ENCODE peak calls at places on chromosomes 7 and 10, in four cellular contexts. J, Z, K and M are unnamed samples. For H3K4me1, the result is how much of the 10 kb centered on the place peaks cover.

GRCh38 chr7:150435047-150435389 is 15.4 kb upstream of the GIMAP8 start:
- DNase-seq in K (no peak), J (no peak), Z (no peak), M (no peak)

GRCh38 chr7:12210179-12211053 is 678 bp upstream of the TMEM106B start:
- DNase-seq in K (no peak), J (peak), Z (peak), M (no peak)

GRCh38 chr7:129363-130221 is 62.8 kb upstream of the FAM20C start:
- DNase-seq in Z (peak), K (no peak), J (peak), M (peak)

GRCh38 chr10:74194999-74195398 is 44.0 kb downstream of the ADK start:
- DNase-seq in Z (no peak), K (no peak), J (no peak), M (no peak)

GRCh38 chr7:119681336-119681735 is 591.6 kb upstream of the KCND2 start:
- DNase-seq in J (no peak), K (no peak), Z (no peak), M (no peak)

GRCh38 chr10:120460776-120461175 is 3.7 kb downstream of the PLPP4 start:
- DNase-seq in K (no peak), Z (no peak), J (peak), M (no peak)

GRCh38 chr7:42244828-42245227 is 7.8 kb upstream of the GLI3 start:
- DNase-seq in K (no peak), Z (no peak), J (no peak), M (no peak)

GRCh38 chr10:127398140-127398966 is 150.8 kb upstream of the NPS start:
- DNase-seq in K (no peak), Z (no peak), J (no peak), M (no peak)

GRCh38 chr7:3916146-3916545 is 615.1 kb downstream of the SDK1 start:
- DNase-seq in Z (no peak), K (no peak), J (no peak), M (no peak)

GRCh38 chr10:70480254-70480861 is 1.8 kb downstream of the PALD1 start:
- DNase-seq in J (no peak), Z (no peak), K (no peak), M (no peak)

GRCh38 chr10:71788954-71789353 is 15.6 kb upstream of the VSIR start:
- DNase-seq in K (no peak), J (no peak), Z (no peak), M (no peak)

GRCh38 chr10:615583-616152 is 73.8 kb downstream of the DIP2C start:
- DNase-seq in Z (no peak), J (no peak), K (no peak), M (no peak)

GRCh38 chr7:31027161-31027965 is 24.7 kb upstream of the ADCYAP1R1 start:
- DNase-seq in K (no peak), Z (no peak), J (peak), M (peak)

GRCh38 chr7:93707249-93707648 is 132.7 kb upstream of the CALCR start:
- DNase-seq in K (no peak), Z (no peak), J (no peak), M (no peak)

GRCh38 chr7:146090023-146090645 is 26.5 kb upstream of the CNTNAP2 start:
- DNase-seq in Z (no peak), K (no peak), J (peak), M (no peak)

GRCh38 chr10:70233939-70234300 is 691 bp upstream of the PPA1 start:
- DNase-seq in K (no peak), Z (no peak), J (no peak), M (no peak)

GRCh38 chr7:118239014-118239413 is 14.5 kb downstream of the ANKRD7 start:
- DNase-seq in Z (no peak), J (no peak), K (no peak), M (no peak)

DNA sequence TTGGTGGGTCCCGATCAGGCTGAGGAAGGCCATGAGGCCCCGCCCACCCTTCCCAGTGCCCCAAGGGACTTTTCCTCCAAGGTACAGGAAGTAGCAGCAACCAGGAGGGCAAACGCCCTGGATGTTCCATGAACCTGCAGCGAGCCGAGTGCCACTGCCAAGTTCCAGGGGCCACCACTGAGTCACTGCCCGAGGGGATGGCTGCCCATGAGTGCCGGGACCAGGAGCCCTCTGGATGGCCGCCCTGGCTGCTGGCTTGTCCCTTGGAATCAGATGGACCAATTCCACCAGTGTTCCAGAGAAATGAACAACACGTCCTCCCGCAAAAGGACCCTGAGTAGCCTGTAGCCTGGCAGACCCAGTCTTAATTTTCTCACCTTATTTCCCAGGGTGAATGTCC is 74.2 kb downstream of the ZRANB1 start:
- DNase-seq in K (no peak), Z (no peak), J (no peak), M (no peak)
- H3K4me1 ChIP-seq in K (under half), Z (half or more), J (under half), M (half or more)

DNA sequence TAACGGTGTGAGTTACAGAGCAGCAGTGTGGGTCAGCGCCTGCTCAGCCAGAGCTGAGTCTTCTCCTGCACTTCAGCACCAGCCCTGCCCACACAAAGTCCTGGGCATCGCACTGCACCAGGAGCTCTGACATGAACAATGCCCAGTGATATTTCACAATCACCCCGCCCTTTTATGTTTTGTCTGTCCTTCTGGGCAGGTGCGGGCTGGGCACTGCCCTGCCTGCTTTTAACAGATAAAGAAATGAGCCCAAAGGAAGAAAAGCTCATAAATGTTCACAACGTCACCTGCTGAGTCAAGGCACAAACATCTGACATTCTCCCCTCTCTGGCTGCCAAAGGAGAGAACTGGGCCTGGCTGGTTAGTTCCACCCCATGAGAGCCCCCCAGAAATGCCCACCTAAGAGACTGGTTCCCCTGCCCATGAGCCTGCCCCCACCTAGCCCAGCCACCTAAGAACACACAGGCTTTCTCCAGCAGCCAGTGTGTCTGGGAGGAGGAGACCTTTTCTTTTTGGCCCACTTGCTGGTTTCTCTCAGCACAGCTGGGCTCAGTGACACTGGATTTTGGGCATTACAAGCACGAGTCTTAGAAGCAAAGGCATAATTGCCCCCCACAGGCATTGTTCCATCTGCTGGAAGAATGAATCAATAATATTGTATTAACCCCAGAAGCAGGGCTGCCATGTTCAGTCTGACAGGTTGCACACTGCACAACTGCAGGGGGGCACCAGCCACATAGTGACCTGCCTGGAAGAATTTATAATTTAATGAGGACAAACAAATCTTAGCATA is 22.3 kb downstream of the CALML3 start:
- DNase-seq in Z (no peak), J (peak), K (no peak), M (no peak)
- H3K4me1 ChIP-seq in Z (under half), J (under half), K (under half), M (under half)

DNA sequence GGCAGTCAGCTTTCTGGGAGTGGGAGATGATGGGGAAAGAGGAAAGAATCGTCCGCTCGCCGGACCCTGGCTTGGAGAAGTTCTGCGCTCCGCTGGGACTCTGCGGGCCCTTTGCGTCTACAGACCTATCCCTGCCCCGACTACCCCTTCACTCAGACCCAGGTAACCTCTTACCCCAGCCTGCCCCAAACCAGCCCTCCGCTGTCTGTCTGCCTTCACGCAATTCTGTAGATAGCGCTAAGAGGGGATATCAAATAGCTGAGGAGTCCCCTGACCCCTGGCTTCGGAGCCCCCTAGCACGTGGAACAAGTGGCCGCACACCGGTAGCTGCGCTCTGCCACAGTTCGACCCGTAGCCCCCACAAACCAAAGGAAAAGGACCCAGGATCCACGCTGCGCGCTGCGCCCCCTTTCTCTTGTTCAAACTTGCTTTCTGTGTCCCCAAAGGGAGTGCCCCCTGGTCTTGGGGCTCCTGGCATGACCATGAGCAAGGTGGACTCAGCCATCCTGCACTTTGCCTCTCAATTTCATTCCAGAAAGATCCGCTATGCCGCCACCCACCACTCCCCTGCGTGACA is 7.0 kb downstream of the HOXA4 start:
- DNase-seq in K (no peak), J (no peak), Z (no peak), M (no peak)
- H3K4me1 ChIP-seq in K (under half), J (under half), Z (half or more), M (under half)

DNA sequence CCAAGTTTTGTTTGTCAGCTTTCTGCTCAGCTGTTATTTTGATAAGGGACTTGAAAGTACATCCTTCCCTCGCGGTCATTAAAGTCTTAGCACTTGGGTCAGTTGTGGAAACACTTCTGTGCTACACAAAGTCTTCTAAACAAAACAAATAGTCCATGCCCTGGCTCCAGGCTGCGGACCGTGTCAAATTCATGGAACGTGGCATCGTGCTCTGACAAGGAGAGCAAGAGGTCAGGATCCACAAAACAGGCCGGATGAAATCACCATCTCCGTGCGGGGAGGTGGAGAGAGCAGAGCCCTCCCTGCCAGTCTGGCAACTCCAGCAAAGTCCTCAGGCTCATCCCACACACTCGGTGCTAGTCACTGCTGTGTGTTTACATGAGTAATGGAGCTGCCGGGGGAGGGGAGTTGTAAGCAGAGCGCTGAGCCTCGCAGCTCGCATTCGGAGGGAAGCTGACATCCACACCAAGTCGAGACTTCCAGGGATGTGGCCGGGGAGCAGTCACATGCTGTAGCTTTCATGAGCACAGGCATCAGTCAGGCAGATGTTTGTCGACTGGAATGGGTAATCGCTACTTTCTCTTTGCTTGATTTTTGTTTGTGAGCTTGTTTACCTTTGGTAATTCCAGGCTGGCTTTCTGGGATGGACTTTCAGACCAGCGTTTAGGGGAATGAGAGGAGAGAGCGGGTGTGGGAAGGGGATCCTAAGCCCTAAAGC is 147.6 kb downstream of the ARID5B start:
- DNase-seq in J (peak), Z (peak), K (peak), M (peak)
- H3K4me1 ChIP-seq in J (under half), Z (half or more), K (under half), M (half or more)

GRCh38 chr10:133391249-133391635 is 2.7 kb upstream of the MTG1 start:
- DNase-seq in J (no peak), Z (no peak), K (no peak), M (no peak)

GRCh38 chr10:133388265-133388972 is 5.5 kb upstream of the MTG1 start:
- DNase-seq in K (no peak), Z (no peak), J (no peak), M (no peak)

GRCh38 chr10:133388973-133389818 is 4.8 kb upstream of the MTG1 start:
- DNase-seq in J (no peak), Z (no peak), K (no peak), M (no peak)

GRCh38 chr10:133391761-133392518 is 2.0 kb upstream of the MTG1 start:
- DNase-seq in J (no peak), Z (no peak), K (no peak), M (no peak)

DNA sequence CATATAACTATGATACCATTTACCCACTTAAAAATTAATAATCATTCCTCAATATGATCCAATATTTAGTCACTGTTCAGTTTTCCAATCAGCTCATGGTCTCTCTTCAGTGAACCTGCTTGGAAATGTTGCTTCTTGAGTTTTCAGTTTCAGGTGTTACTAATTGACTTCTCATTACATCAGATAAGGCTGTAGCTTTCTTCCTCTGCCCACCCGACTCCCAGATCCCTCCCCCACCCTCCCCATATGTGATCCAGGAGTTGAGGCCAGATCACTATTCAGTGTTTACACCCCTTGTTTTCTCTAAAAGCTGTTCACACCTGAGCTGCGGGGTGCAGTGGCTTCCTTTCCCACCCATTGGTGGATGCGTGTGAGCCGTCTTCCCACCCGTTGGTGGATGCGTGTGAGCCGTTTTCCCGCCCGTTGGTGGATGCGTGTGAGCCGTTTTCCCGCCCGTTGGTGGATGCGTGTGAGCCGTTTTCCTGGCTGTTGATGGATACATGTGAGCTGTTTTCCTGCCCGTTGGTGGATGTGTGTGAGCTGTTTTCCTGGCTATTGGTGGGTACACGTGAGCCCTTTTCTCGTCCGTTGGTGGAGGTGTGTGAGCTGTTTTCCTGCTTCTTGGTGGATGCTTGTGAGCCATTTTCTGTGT is 3.2 kb upstream of the MTG1 start:
- DNase-seq in K (no peak), J (no peak), Z (no peak), M (no peak)
- H3K4me1 ChIP-seq in K (under half), J (under half), Z (under half), M (under half)

GRCh38 chr10:79415736-79416577 is 29.5 kb downstream of the ZCCHC24 start:
- DNase-seq in J (no peak), Z (no peak), K (no peak), M (no peak)
- H3K4me1 ChIP-seq in J (under half), Z (under half), K (under half), M (under half)

GRCh38 chr10:60908896-60909295 is 35.1 kb downstream of the RHOBTB1 start:
- DNase-seq in J (no peak), K (no peak), Z (no peak), M (no peak)
- H3K4me1 ChIP-seq in J (under half), K (under half), Z (under half), M (half or more)